ENCODE peak calls at places on chromosomes 2 and 18, in seven cellular contexts. Y, H, C, A, W, E and I are unnamed samples.

GRCh38 chr2:39519886-39520285 is 82.8 kb upstream of the MAP4K3 start:
- DNase-seq in Y (no peak), C (no peak), H (no peak), A (no peak), E (no peak), W (no peak), I (no peak)

GRCh38 chr18:24503182-24503581 is 42.7 kb downstream of the HRH4 start:
- DNase-seq in W (no peak), A (no peak), E (no peak), Y (no peak), C (no peak), H (no peak), I (no peak)

GRCh38 chr2:3195865-3196504 is 181.6 kb downstream of the EIPR1 start:
- DNase-seq in A (no peak), C (no peak), Y (no peak), H (no peak), E (peak; percentile 14), W (no peak), I (no peak)

GRCh38 chr2:65232636-65233035 is 5.0 kb downstream of the ACTR2 start:
- DNase-seq in H (no peak), C (no peak), A (no peak), Y (no peak), E (no peak), W (no peak), I (no peak)

GRCh38 chr2:206084870-206085741 is 868 bp downstream of the INO80D start:
- DNase-seq in W (no peak), E (peak; percentile 77), Y (peak; percentile 29), H (peak; percentile 40), A (peak; percentile 50), C (peak; percentile 41), I (peak; percentile 52)

GRCh38 chr2:69022548-69022947 is 9.6 kb downstream of the ANTXR1 start:
- DNase-seq in W (no peak), A (no peak), Y (no peak), C (no peak), E (no peak), H (no peak), I (no peak)

GRCh38 chr2:205166749-205167148 is 515.6 kb upstream of the NRP2 start:
- DNase-seq in C (no peak), A (no peak), W (no peak), Y (no peak), E (peak; percentile 14), H (no peak), I (no peak)

GRCh38 chr2:16656784-16657391 is 8.7 kb downstream of the CYRIA start:
- DNase-seq in E (no peak), Y (peak; percentile 31), H (no peak), C (no peak), A (no peak), W (no peak), I (no peak)

GRCh38 chr2:128378231-128379020 is 59.8 kb upstream of the HS6ST1 start:
- DNase-seq in E (no peak), A (no peak), C (no peak), H (no peak), W (no peak), Y (no peak), I (no peak)

GRCh38 chr2:227697013-227697412 is 20.8 kb downstream of the SLC19A3 start:
- DNase-seq in Y (no peak), W (no peak), A (no peak), E (no peak), C (no peak), H (no peak), I (no peak)

GRCh38 chr2:231621051-231621879 is 28.6 kb downstream of the TEX44 start:
- DNase-seq in H (no peak), E (no peak), Y (no peak), W (peak; percentile 60), A (peak; percentile 44), C (no peak), I (no peak)

GRCh38 chr2:37585982-37586621 is 85.3 kb downstream of the CDC42EP3 start:
- DNase-seq in H (peak; percentile 8), W (no peak), C (peak; percentile 55), A (peak; percentile 77), Y (no peak), E (no peak), I (peak; percentile 77)

GRCh38 chr2:174681099-174681982 is 82.9 kb downstream of the CHRNA1 start:
- DNase-seq in A (no peak), W (no peak), H (no peak), C (no peak), Y (no peak), E (peak; percentile 38), I (no peak)

GRCh38 chr2:185477452-185477851 is 261.2 kb upstream of the FSIP2 start:
- DNase-seq in H (no peak), A (no peak), Y (no peak), E (no peak), W (no peak), C (no peak), I (no peak)

GRCh38 chr2:217638533-217638932 is 364.3 kb downstream of the TNS1 start:
- DNase-seq in A (no peak), E (no peak), Y (no peak), W (no peak), C (no peak), H (no peak), I (no peak)

GRCh38 chr18:72128649-72129048 is 415.5 kb downstream of the CBLN2 start:
- DNase-seq in A (no peak), W (no peak), Y (no peak), C (no peak), H (no peak), E (no peak), I (no peak)

GRCh38 chr2:74181739-74182138 is 3.1 kb upstream of the MOB1A start:
- DNase-seq in C (no peak), Y (peak; percentile 22), H (no peak), A (no peak), W (no peak), E (peak; percentile 41), I (no peak)

GRCh38 chr2:6909431-6910385 is 7.5 kb upstream of the RNF144A start:
- DNase-seq in Y (no peak), H (no peak), W (no peak), C (no peak), A (peak; percentile 83), E (no peak), I (peak; percentile 87)